ENCODE peak calls at places on chromosomes 5 and 9, in nine cellular contexts. M, W, T, G, L, S, F, P and I are unnamed samples. For H3K4me1, the result is how much of the 10 kb centered on the place peaks cover.

GRCh38 chr9:19875291-19875910 is 86.6 kb upstream of the SLC24A2 start:
- DNase-seq in L (no peak), G (peak), T (no peak), F (no peak), P (no peak), W (no peak), M (no peak), S (no peak), I (no peak)

GRCh38 chr9:1729631-1730030 is 285.5 kb upstream of the SMARCA2 start:
- DNase-seq in M (no peak), P (no peak), T (no peak), S (no peak), F (no peak), L (no peak), G (no peak), W (no peak), I (no peak)

GRCh38 chr9:35743880-35744518 is 5.0 kb downstream of the GBA2 start:
- DNase-seq in T (no peak), S (no peak), P (no peak), W (no peak), L (no peak), F (no peak), M (no peak), G (no peak), I (no peak)

GRCh38 chr9:133589454-133590227 is 19.5 kb downstream of the FAM163B start:
- DNase-seq in S (no peak), M (peak), P (no peak), T (peak), G (no peak), W (peak), F (peak), L (peak), I (no peak)

GRCh38 chr9:124594673-124595072 is 87.5 kb upstream of the NR5A1 start:
- DNase-seq in F (no peak), M (no peak), G (no peak), T (no peak), L (no peak), P (no peak), W (no peak), S (no peak), I (no peak)

GRCh38 chr5:178505639-178506407 is 84.4 kb downstream of the COL23A1 start:
- DNase-seq in T (no peak), P (no peak), W (no peak), G (no peak), F (no peak), M (no peak), L (no peak), S (no peak), I (no peak)

GRCh38 chr9:91131433-91131839 is 230.3 kb downstream of the AUH start:
- DNase-seq in S (no peak), T (no peak), F (no peak), L (no peak), P (peak), G (peak), M (peak), W (no peak), I (no peak)

GRCh38 chr9:119365291-119366027 is 3.8 kb downstream of the BRINP1 start:
- DNase-seq in M (no peak), P (no peak), S (no peak), W (no peak), L (peak), F (no peak), T (peak), G (peak), I (no peak)

GRCh38 chr5:113487411-113487778 is 858 bp downstream of the MCC start:
- DNase-seq in W (no peak), P (no peak), M (no peak), G (peak), T (no peak), S (no peak), L (no peak), F (peak), I (no peak)

GRCh38 chr5:108196276-108196675 is 185.6 kb downstream of the FBXL17 start:
- DNase-seq in F (no peak), G (no peak), M (no peak), P (no peak), S (no peak), T (no peak), W (no peak), L (no peak), I (no peak)

GRCh38 chr5:109697339-109697738 is 7.6 kb downstream of the MAN2A1 start:
- DNase-seq in T (no peak), M (no peak), F (no peak), G (no peak), P (no peak), W (no peak), S (no peak), L (no peak), I (no peak)

GRCh38 chr5:139654875-139655491 is 6.8 kb downstream of the CXXC5 start:
- DNase-seq in L (no peak), M (no peak), F (peak), G (no peak), W (no peak), P (no peak), T (no peak), S (no peak), I (no peak)

GRCh38 chr9:75120661-75121060 is 32.3 kb downstream of the OSTF1 start:
- DNase-seq in T (no peak), M (no peak), G (no peak), P (no peak), L (no peak), W (no peak), F (no peak), S (no peak), I (no peak)

GRCh38 chr5:5079871-5080270 is 60.3 kb upstream of the ADAMTS16 start:
- DNase-seq in P (no peak), S (no peak), M (no peak), T (no peak), G (no peak), F (no peak), W (no peak), L (no peak), I (no peak)

GRCh38 chr5:127254729-127255284 is 35.8 kb upstream of the MEGF10 start:
- DNase-seq in P (no peak), L (no peak), T (no peak), G (peak), S (no peak), F (no peak), W (no peak), M (no peak), I (no peak)

GRCh38 chr9:33130961-33131360 is 36.2 kb downstream of the B4GALT1 start:
- DNase-seq in T (no peak), P (no peak), W (no peak), S (no peak), L (no peak), G (no peak), F (no peak), M (no peak), I (no peak)

GRCh38 chr9:33129886-33130284 is 37.3 kb downstream of the B4GALT1 start:
- DNase-seq in F (no peak), P (peak), S (no peak), W (no peak), L (no peak), M (no peak), G (no peak), T (no peak), I (no peak)

GRCh38 chr9:33131505-33132248 is 35.5 kb downstream of the B4GALT1 start:
- DNase-seq in P (no peak), M (no peak), G (no peak), L (no peak), T (no peak), F (no peak), S (no peak), W (no peak), I (no peak)

GRCh38 chr9:33129251-33129885 is 37.8 kb downstream of the B4GALT1 start:
- DNase-seq in L (no peak), F (no peak), W (no peak), S (no peak), T (no peak), P (no peak), G (no peak), M (no peak), I (no peak)

GRCh38 chr9:33130501-33130900 is 36.6 kb downstream of the B4GALT1 start:
- DNase-seq in S (no peak), P (peak), W (no peak), F (no peak), L (no peak), G (peak), T (no peak), M (no peak), I (no peak)
- H3K4me1 ChIP-seq in S (under half), P (half or more), W (under half), F (half or more), L (under half), G (under half), T (under half), M (under half), I (under half)

DNA sequence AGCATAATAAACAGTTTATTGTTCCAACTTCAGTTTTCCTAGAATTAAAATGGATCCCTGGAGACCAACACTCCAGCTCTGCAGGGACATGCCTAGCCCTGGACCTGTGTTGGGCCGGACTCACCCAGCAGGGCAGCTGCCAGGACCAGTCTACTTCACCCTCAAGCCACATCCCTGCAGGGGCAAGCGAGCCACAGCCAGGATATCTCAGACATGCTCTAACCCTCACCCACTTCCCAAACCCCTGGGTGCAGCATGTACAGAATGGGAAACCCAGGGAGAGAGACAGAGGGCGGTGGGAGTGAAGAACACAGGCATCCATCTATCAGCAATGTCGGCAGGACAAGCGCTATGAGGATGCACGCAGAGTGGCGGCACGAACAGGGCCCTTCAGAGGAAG is 83.2 kb downstream of the SEMA4D start:
- DNase-seq in F (no peak), W (no peak), L (no peak), T (no peak), S (no peak), G (no peak), M (no peak), P (no peak), I (no peak)
- H3K4me1 ChIP-seq in F (under half), W (under half), L (under half), T (under half), S (under half), G (under half), M (half or more), P (under half), I (under half)

DNA sequence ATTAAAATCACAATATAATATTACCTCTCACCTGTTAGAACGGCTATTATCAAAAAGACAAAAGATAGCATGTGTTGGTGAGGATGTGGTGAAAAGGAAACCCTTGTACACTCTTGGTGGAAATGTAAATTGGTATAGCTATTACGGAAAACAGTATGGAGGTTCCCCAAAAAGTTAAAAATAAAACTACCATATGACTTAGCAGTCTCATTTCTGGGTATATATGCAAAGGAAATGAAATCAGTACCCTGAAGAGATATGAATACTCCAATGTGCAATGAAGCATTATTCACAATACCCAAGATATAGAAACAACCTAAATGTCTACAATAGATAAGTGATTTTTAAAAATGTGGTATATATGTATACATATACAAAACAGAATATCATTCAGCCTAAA is 199.9 kb downstream of the SNX18 start:
- DNase-seq in G (no peak), W (no peak), L (no peak), M (no peak), T (no peak), F (no peak), P (no peak), S (no peak), I (no peak)
- H3K4me1 ChIP-seq in G (under half), W (under half), L (under half), M (under half), T (under half), F (under half), P (under half), S (under half), I (under half)

DNA sequence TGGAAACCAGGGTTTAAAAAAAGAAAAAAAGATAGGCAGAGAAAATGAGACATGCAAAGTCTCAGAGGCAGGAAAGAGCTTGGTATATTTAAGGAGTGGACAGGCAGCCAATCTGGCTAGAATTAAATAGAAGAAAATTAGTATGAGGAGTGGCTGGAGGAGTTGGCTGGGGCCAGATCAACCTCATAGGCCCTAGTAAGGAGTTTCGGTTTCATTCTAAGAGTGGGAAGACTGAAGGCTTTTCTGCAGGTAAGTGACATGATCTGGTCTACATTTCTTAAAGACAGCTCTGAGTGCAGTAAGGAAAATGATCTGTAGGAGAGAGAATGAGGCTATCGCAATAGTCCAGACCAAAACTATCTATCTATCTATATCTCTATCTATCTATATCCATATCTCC is 27.5 kb downstream of the ADRB2 start:
- DNase-seq in G (no peak), M (no peak), L (no peak), W (no peak), S (no peak), P (no peak), F (no peak), T (no peak), I (no peak)
- H3K4me1 ChIP-seq in G (under half), M (under half), L (under half), W (under half), S (under half), P (under half), F (under half), T (under half), I (under half)

GRCh38 chr9:132043708-132044107 is 36.0 kb downstream of the MED27 start:
- DNase-seq in M (no peak), W (no peak), P (no peak), F (no peak), T (no peak), S (no peak), G (no peak), L (no peak), I (no peak)

GRCh38 chr9:132044176-132044880 is 35.3 kb downstream of the MED27 start:
- DNase-seq in W (no peak), S (no peak), L (no peak), G (no peak), F (no peak), P (no peak), M (no peak), T (no peak), I (no peak)

GRCh38 chr9:132042324-132042723 is 37.3 kb downstream of the MED27 start:
- DNase-seq in F (no peak), W (no peak), G (peak), P (peak), M (no peak), S (no peak), L (no peak), T (no peak), I (no peak)

GRCh38 chr9:132040808-132041207 is 38.9 kb downstream of the MED27 start:
- DNase-seq in L (no peak), P (no peak), M (no peak), S (no peak), T (no peak), W (no peak), G (no peak), F (no peak), I (no peak)

GRCh38 chr9:132041825-132042224 is 37.8 kb downstream of the MED27 start:
- DNase-seq in L (no peak), G (no peak), M (no peak), W (no peak), P (no peak), F (no peak), T (no peak), S (no peak), I (no peak)
- H3K4me1 ChIP-seq in L (under half), G (under half), M (under half), W (under half), P (under half), F (under half), T (under half), S (under half), I (under half)

DNA sequence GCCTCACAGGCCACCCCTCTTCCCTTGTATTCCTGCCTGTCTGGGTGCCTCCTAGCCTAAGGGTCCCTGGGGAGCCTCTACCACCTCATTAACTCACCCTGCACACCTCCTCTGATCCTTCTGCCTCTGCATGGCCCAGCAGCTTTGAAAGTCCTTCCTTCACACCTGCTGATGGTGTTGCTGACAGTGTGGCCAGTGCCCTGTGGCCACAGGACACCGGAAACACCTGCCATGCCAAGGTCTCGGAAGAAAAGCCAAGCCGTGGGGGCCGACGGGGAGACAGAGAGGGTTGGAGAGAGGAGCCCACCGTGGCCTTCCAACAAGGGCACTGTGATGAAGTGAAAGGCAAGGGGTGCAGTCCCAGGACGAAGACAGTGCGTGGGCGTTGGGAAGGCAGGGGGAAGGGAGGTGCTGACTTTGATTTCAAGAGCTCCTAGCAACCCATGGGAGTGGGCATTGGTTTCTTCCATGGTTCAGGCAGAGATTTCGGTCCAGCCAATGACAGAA is 4.1 kb downstream of the BTNL9 start:
- DNase-seq in G (no peak), W (no peak), M (no peak), T (peak), L (peak), F (no peak), P (no peak), S (no peak), I (no peak)
- H3K4me1 ChIP-seq in G (under half), W (under half), M (under half), T (half or more), L (under half), F (under half), P (under half), S (under half), I (under half)

GRCh38 chr5:16497546-16497945 is 31.9 kb upstream of the ZNF622 start:
- DNase-seq in M (no peak), W (no peak), S (no peak), G (no peak), F (no peak), P (peak), L (no peak), T (no peak), I (no peak)

GRCh38 chr5:16492398-16493175 is 27.0 kb upstream of the ZNF622 start:
- DNase-seq in M (no peak), W (no peak), G (peak), T (no peak), L (no peak), F (no peak), S (peak), P (peak), I (no peak)

GRCh38 chr5:16490911-16491310 is 25.3 kb upstream of the ZNF622 start:
- DNase-seq in W (no peak), S (no peak), F (no peak), P (no peak), L (no peak), M (no peak), T (no peak), G (no peak), I (no peak)

GRCh38 chr5:16489322-16489791 is 23.8 kb upstream of the ZNF622 start:
- DNase-seq in F (no peak), G (peak), S (no peak), T (peak), W (no peak), L (no peak), M (no peak), P (peak), I (no peak)

GRCh38 chr5:16493261-16493660 is 27.7 kb upstream of the ZNF622 start:
- DNase-seq in F (no peak), T (no peak), G (no peak), S (no peak), M (no peak), P (peak), W (no peak), L (no peak), I (no peak)
- H3K4me1 ChIP-seq in F (under half), T (under half), G (under half), S (under half), M (under half), P (under half), W (under half), L (under half), I (under half)